ENCODE peak calls at places on chromosomes 1 and 21, in six cellular contexts. K is right lobe of liver, C is B cell, I is GM20000, L is cardiac muscle cell, M is PC-3. B is an unnamed sample.

GRCh38 chr21:32463889-32464300 is 51.4 kb downstream of the EVA1C start:
- DNase-seq in K (no peak), C (no peak), I (no peak), L (peak; percentile 96), M (peak; percentile 80), B (no peak)

GRCh38 chr1:240516069-240516468 is 95.9 kb downstream of the GREM2 start:
- DNase-seq in K (no peak), C (no peak), I (no peak), L (no peak), M (no peak), B (no peak)

GRCh38 chr1:230332429-230333088 is 93.6 kb downstream of the PGBD5 start:
- DNase-seq in K (no peak), C (no peak), I (no peak), L (no peak), M (no peak), B (no peak)

GRCh38 chr1:60535713-60536112 is 462.1 kb upstream of the C1orf87 start:
- DNase-seq in K (no peak), C (no peak), I (no peak), L (no peak), M (peak; percentile 24), B (no peak)

GRCh38 chr21:32940079-32941014 is 85.4 kb upstream of the OLIG2 start:
- DNase-seq in K (no peak), C (peak; percentile 67), I (peak; percentile 55), L (peak; percentile 69), M (peak; percentile 69), B (no peak)

GRCh38 chr1:170205301-170205700 is 59.5 kb downstream of the NTMT2 start:
- DNase-seq in K (no peak), C (no peak), I (no peak), L (no peak), M (no peak), B (no peak)

GRCh38 chr1:155013632-155014031 is 11.0 kb downstream of the ZBTB7B start:
- DNase-seq in K (no peak), C (no peak), I (no peak), L (no peak), M (no peak), B (no peak)

GRCh38 chr1:47412437-47412836 is 3.6 kb upstream of the FOXE3 start:
- DNase-seq in K (no peak), C (no peak), I (no peak), L (no peak), M (no peak), B (no peak)

GRCh38 chr1:41282679-41283317 is 40.7 kb upstream of the SCMH1 start:
- DNase-seq in K (no peak), C (peak; percentile 34), I (peak; percentile 51), L (peak; percentile 41), M (peak; percentile 48), B (peak; percentile 70)

GRCh38 chr1:96598416-96599168 is 123.0 kb upstream of the PTBP2 start:
- DNase-seq in K (no peak), C (no peak), I (no peak), L (peak; percentile 9), M (no peak), B (no peak)

GRCh38 chr1:58264462-58264861 is 282.1 kb downstream of the OMA1 start:
- DNase-seq in K (no peak), C (no peak), I (no peak), L (no peak), M (no peak), B (no peak)

GRCh38 chr1:221878134-221878533 is 136.2 kb upstream of the DUSP10 start:
- DNase-seq in K (no peak), C (no peak), I (peak; percentile 46), L (no peak), M (peak; percentile 57), B (no peak)

GRCh38 chr1:213327318-213327667 is 276.3 kb downstream of the RPS6KC1 start:
- DNase-seq in K (no peak), C (no peak), I (no peak), L (peak; percentile 95), M (peak; percentile 25), B (no peak)

GRCh38 chr1:116167625-116168276 is 56.6 kb downstream of the MAB21L3 start:
- DNase-seq in K (no peak), C (no peak), I (no peak), L (peak; percentile 53), M (no peak), B (no peak)

GRCh38 chr1:50893466-50893865 is 66.6 kb downstream of the FAF1 start:
- DNase-seq in K (no peak), C (no peak), I (no peak), L (no peak), M (no peak), B (no peak)

GRCh38 chr1:152870831-152871730 is 7.0 kb upstream of the SMCP start:
- DNase-seq in K (peak; percentile 52), C (peak; percentile 7), I (no peak), L (peak; percentile 4), M (peak; percentile 82), B (no peak)

GRCh38 chr1:13832100-13832499 is 132.1 kb downstream of the PRDM2 start:
- DNase-seq in K (no peak), C (no peak), I (no peak), L (no peak), M (no peak), B (no peak)

GRCh38 chr1:240941706-240942370 is 329.9 kb upstream of the GREM2 start:
- DNase-seq in K (no peak), C (no peak), I (no peak), L (no peak), M (no peak), B (no peak)

GRCh38 chr1:161001068-161001467 is 19.9 kb downstream of the F11R start:
- DNase-seq in K (no peak), C (no peak), I (no peak), L (no peak), M (no peak), B (no peak)

GRCh38 chr21:38264581-38264980 is 7.8 kb downstream of the KCNJ15 start:
- DNase-seq in K (no peak), C (no peak), I (no peak), L (no peak), M (no peak), B (no peak)

GRCh38 chr1:167362638-167363037 is 142.0 kb downstream of the POU2F1 start:
- DNase-seq in K (no peak), C (no peak), I (no peak), L (no peak), M (no peak), B (no peak)

GRCh38 chr1:7584643-7585042 is 186.5 kb upstream of the VAMP3 start:
- DNase-seq in K (no peak), C (no peak), I (no peak), L (no peak), M (no peak), B (no peak)

GRCh38 chr1:201585099-201585498 is 46.2 kb downstream of the NAV1 start:
- DNase-seq in K (no peak), C (no peak), I (no peak), L (peak; percentile 49), M (no peak), B (no peak)

GRCh38 chr1:168372307-168372706 is 91.6 kb downstream of the TBX19 start:
- DNase-seq in K (no peak), C (no peak), I (no peak), L (no peak), M (no peak), B (no peak)

GRCh38 chr1:242425232-242425631 is 99.3 kb downstream of the PLD5 start:
- DNase-seq in K (no peak), C (no peak), I (no peak), L (no peak), M (peak; percentile 77), B (no peak)
- TF ChIP-seq CTCF in K (no peak), C (no peak), I (no peak), L (no peak), M (peak; percentile 73), B (no peak)

DNA sequence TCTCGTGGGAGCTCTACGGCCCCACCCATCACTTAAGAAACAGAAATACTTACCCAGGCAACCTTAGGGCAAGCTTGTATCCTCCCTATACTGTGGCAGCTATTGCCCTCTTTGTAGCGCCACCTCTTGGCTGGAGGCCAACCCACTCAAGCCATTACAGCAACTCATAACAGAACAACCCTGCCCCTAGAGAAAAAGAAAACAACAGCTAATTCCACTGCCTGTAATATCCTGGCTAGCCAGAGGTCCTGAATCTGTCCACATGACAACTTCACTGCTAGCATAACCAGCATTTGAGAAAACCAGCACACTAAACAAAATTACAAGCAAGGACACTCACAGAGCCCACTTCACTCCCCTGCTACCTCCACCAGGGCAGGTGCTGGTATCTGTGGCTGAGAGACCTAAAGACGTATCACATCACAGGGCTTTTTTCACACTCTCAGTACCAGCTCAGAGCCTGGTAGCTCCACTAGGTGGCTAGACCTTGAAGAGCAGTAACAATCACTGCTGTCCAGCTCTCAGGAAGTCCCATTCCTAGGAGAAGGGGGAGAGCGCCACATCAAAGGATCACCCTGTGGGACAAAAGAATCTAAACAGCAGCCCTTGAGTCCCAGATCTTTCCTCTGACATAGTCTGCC is 14.5 kb upstream of the MX1 start:
- DNase-seq in K (no peak), C (no peak), I (no peak), L (peak; percentile 25), M (peak; percentile 40), B (no peak)
- TF ChIP-seq CTCF in K (no peak), C (no peak), I (peak; percentile 13), L (peak; percentile 16), M (no peak), B (no peak)

GRCh38 chr1:23963617-23964234 is 4.1 kb downstream of the PNRC2 start:
- DNase-seq in K (no peak), C (no peak), I (no peak), L (no peak), M (no peak), B (no peak)

GRCh38 chr1:23959461-23960290 is at the start of gene PNRC2:
- DNase-seq in K (peak; percentile 98), C (peak; percentile 95), I (peak; percentile 97), L (peak; percentile 98), M (peak; percentile 95), B (peak; percentile 99)

GRCh38 chr1:23957096-23957495 is 2.5 kb upstream of the PNRC2 start:
- DNase-seq in K (no peak), C (no peak), I (no peak), L (no peak), M (peak; percentile 86), B (no peak)

GRCh38 chr1:23960291-23960718 is 677 bp downstream of the PNRC2 start:
- DNase-seq in K (no peak), C (no peak), I (no peak), L (peak; percentile 48), M (no peak), B (no peak)

GRCh38 chr1:23958810-23959460 is 693 bp upstream of the PNRC2 start:
- DNase-seq in K (peak; percentile 86), C (peak; percentile 94), I (peak; percentile 91), L (peak; percentile 92), M (peak; percentile 83), B (peak; percentile 80)
- TF ChIP-seq CTCF in K (peak; percentile 31), C (peak; percentile 45), I (no peak), L (peak; percentile 56), M (peak; percentile 43), B (no peak)

DNA sequence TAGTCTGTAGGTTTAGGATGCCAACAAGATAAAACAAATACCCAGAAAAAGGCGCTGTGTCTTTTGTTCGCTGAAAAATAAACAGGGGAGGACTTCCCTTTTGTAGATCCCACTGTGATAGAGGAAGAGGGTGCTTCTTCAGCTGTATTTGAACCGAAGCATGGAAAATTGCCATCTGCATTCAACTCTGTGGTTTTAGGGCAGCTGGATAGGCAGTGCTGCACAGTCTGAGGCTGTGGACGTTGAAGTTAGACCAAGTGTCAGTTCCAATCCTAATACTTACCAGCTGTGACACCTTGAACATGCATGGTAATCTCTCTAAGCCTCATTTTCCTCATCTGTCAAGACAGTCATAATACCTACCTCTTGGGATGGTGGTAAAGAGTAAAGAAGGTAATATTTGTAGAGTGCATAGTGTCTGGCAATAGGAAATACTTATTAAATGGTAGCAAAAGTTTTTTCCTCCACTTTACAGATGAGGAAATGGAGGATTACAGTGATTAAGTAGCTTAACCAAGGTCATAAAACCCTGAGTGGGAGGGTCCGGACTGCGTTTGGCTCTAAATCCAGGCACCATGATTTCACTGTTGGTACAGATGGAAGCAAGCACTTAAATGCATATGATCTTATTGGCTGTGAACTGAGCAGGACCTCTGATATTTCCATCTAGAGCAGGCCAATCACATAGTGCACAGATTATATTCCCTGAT is 48.5 kb downstream of the UTP25 start:
- DNase-seq in K (no peak), C (no peak), I (no peak), L (no peak), M (no peak), B (no peak)
- TF ChIP-seq CTCF in K (no peak), C (no peak), I (no peak), L (no peak), M (no peak), B (no peak)